ENCODE peak calls at places on chromosomes 6 and 20, in four cellular contexts. D, T, R and F are unnamed samples.

GRCh38 chr6:137904822-137905617 is 38.0 kb downstream of the TNFAIP3 start:
- DNase-seq in R (no peak), D (peak; percentile 36), T (no peak), F (peak; percentile 21)

GRCh38 chr6:119832411-119832810 is 482.9 kb upstream of the MAN1A1 start:
- DNase-seq in D (no peak), T (no peak), R (no peak), F (no peak)

GRCh38 chr6:124882580-124883393 is 79.5 kb upstream of the RNF217 start:
- DNase-seq in D (peak; percentile 66), T (no peak), R (no peak), F (no peak)

GRCh38 chr20:50534567-50534966 is 24.4 kb downstream of the PTPN1 start:
- DNase-seq in T (peak; percentile 25), R (no peak), D (peak; percentile 88), F (no peak)

GRCh38 chr6:41049548-41049947 is 3.5 kb upstream of the APOBEC2 start:
- DNase-seq in R (no peak), T (peak; percentile 37), D (no peak), F (no peak)

GRCh38 chr20:57610261-57610952 is 9.8 kb downstream of the ZBP1 start:
- DNase-seq in T (no peak), R (peak; percentile 57), D (no peak), F (no peak)

GRCh38 chr6:70304611-70305010 is 1.7 kb upstream of the COL9A1 start:
- DNase-seq in R (no peak), D (no peak), T (no peak), F (no peak)

GRCh38 chr20:50413088-50413500 is 97.1 kb upstream of the PTPN1 start:
- DNase-seq in R (no peak), T (no peak), D (peak; percentile 52), F (no peak)

GRCh38 chr20:59004493-59004762 is 2.6 kb downstream of the CTSZ start:
- DNase-seq in D (no peak), R (peak; percentile 91), T (no peak), F (no peak)

GRCh38 chr6:10939840-10940239 is 53.0 kb downstream of the SYCP2L start:
- DNase-seq in R (no peak), T (no peak), D (no peak), F (no peak)

GRCh38 chr6:127690092-127690491 is 113.1 kb downstream of the C6orf58 start:
- DNase-seq in R (no peak), T (peak; percentile 0), D (peak; percentile 69), F (no peak)

GRCh38 chr20:57431539-57431835 is 40.3 kb downstream of the RBM38 start:
- DNase-seq in R (peak; percentile 53), D (no peak), T (no peak), F (no peak)

GRCh38 chr6:32149932-32150920 is 1.5 kb downstream of the PRRT1 start:
- DNase-seq in D (no peak), T (no peak), R (no peak), F (no peak)

GRCh38 chr6:170193326-170193821 is 97.5 kb downstream of the DLL1 start:
- DNase-seq in R (no peak), T (no peak), D (no peak), F (no peak)

GRCh38 chr6:170035896-170036295 is 255.0 kb downstream of the DLL1 start:
- DNase-seq in R (no peak), T (no peak), D (no peak), F (no peak)

GRCh38 chr6:16236648-16237199 is 1.7 kb upstream of the GMPR start:
- DNase-seq in T (no peak), D (peak; percentile 83), R (no peak), F (peak; percentile 42)

GRCh38 chr6:149891259-149891658 is 6.7 kb downstream of the RAET1E start:
- DNase-seq in T (no peak), D (no peak), R (no peak), F (no peak)

GRCh38 chr6:112690497-112691202 is 343.5 kb downstream of the RFPL4B start:
- DNase-seq in R (no peak), D (peak; percentile 25), T (no peak), F (no peak)

GRCh38 chr6:70371454-70372105 is 41.7 kb upstream of the FAM135A start:
- DNase-seq in T (no peak), R (no peak), D (peak; percentile 83), F (peak; percentile 53)

GRCh38 chr6:77019081-77019480 is 444.2 kb downstream of the HTR1B start:
- DNase-seq in D (peak; percentile 27), R (no peak), T (no peak), F (no peak)

GRCh38 chr6:16306334-16306733 is 67.9 kb downstream of the GMPR start:
- DNase-seq in R (no peak), D (no peak), T (no peak), F (no peak)

GRCh38 chr6:165659945-165660862 is 2.8 kb downstream of the PDE10A start:
- DNase-seq in R (no peak), D (no peak), T (no peak), F (no peak)

GRCh38 chr20:36861875-36862801 is 13.8 kb upstream of the TLDC2 start:
- DNase-seq in R (peak; percentile 78), T (peak; percentile 80), D (peak; percentile 70), F (no peak)

GRCh38 chr6:166989427-166990034 is 9.7 kb upstream of the CEP43 start:
- DNase-seq in R (no peak), T (no peak), D (peak; percentile 78), F (peak; percentile 46)

GRCh38 chr6:89037156-89037900 is 43.2 kb upstream of the PNRC1 start:
- DNase-seq in R (no peak), D (no peak), T (no peak), F (no peak)

GRCh38 chr6:43095939-43096338 is 19.8 kb downstream of the PTK7 start:
- DNase-seq in R (no peak), D (no peak), T (no peak), F (no peak)

GRCh38 chr6:56852611-56853010 is 102.3 kb upstream of the BEND6 start:
- DNase-seq in T (peak; percentile 54), D (no peak), R (no peak), F (no peak)

GRCh38 chr6:13479971-13480434 is 7.4 kb downstream of the GFOD1 start:
- DNase-seq in D (no peak), T (no peak), R (no peak), F (no peak)

GRCh38 chr6:25703005-25703404 is 51.0 kb downstream of the SCGN start:
- DNase-seq in R (no peak), D (no peak), T (no peak), F (no peak)

GRCh38 chr20:49398401-49399144 is 83.9 kb downstream of the KCNB1 start:
- DNase-seq in D (no peak), R (no peak), T (no peak), F (no peak)

GRCh38 chr20:2212457-2213005 is 83.3 kb upstream of the TGM3 start:
- DNase-seq in D (no peak), T (no peak), R (no peak), F (no peak)

GRCh38 chr20:2208897-2209296 is 86.9 kb upstream of the TGM3 start:
- DNase-seq in T (no peak), D (no peak), R (no peak), F (no peak)

GRCh38 chr20:2206957-2207769 is 88.6 kb upstream of the TGM3 start:
- DNase-seq in R (peak; percentile 97), D (peak; percentile 54), T (peak; percentile 60), F (peak; percentile 88)

GRCh38 chr20:2207770-2208097 is 88.1 kb upstream of the TGM3 start:
- DNase-seq in R (no peak), T (no peak), D (no peak), F (no peak)

GRCh38 chr20:2210646-2211556 is 84.9 kb upstream of the TGM3 start:
- DNase-seq in D (peak; percentile 38), R (no peak), T (no peak), F (no peak)
- TF ChIP-seq CTCF in D (no peak), R (no peak), T (no peak), F (no peak)

DNA sequence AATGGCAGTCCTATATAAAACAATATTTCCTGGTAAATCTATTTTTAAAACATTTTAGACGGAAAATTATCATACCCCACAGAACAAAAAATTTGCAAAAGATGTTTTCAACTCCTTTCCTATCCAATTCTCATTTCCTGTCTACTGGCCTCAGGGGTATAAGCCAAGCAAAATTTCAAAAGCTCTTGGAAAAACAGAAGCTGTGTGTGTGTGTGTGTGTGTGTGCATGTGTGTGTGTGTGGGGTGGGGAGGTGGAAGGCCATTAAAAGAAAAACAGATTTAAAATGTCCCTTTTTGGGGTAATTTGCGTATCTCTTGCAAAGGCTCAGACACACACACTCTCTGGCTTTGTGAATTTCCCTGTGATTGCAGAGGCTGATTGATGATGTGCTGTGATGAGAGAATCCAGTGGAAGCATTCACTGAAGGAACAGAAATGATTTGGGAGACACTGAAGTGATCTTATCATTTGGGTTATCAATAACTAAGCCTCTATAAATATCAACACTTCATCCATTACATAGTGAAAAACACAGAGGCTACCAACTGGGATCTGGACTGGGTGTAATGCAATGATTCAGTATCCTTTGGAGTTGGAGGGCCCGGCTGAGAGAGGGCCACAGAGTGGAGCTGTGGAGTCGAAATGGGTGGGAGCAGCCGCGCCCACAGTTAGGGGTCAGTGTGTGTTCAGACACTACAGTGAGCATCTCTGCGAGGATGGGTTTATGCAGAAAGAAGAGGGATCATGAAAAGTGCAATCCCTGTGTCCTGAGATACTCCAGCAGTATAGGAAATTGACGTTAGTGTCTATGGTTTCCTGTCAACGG is 106.8 kb upstream of the PREP start:
- DNase-seq in D (peak; percentile 64), T (no peak), R (peak; percentile 54), F (no peak)
- TF ChIP-seq CTCF in D (peak; percentile 75), T (no peak), R (no peak), F (no peak)

GRCh38 chr20:48012401-48012974 is 227.2 kb upstream of the SULF2 start:
- DNase-seq in R (no peak), D (peak; percentile 91), T (peak; percentile 65), F (no peak)
- TF ChIP-seq CTCF in R (no peak), D (peak; percentile 68), T (peak; percentile 68), F (no peak)

GRCh38 chr20:3672864-3673550 is 8.8 kb downstream of the ADAM33 start:
- DNase-seq in T (no peak), D (no peak), R (no peak), F (no peak)

GRCh38 chr20:3673551-3674070 is 8.2 kb downstream of the ADAM33 start:
- DNase-seq in R (no peak), D (no peak), T (no peak), F (no peak)

GRCh38 chr20:3670945-3671344 is 7.7 kb upstream of the GFRA4 start:
- DNase-seq in R (no peak), D (no peak), T (no peak), F (no peak)

GRCh38 chr20:3670511-3670910 is 7.3 kb upstream of the GFRA4 start:
- DNase-seq in T (no peak), D (no peak), R (no peak), F (no peak)

DNA sequence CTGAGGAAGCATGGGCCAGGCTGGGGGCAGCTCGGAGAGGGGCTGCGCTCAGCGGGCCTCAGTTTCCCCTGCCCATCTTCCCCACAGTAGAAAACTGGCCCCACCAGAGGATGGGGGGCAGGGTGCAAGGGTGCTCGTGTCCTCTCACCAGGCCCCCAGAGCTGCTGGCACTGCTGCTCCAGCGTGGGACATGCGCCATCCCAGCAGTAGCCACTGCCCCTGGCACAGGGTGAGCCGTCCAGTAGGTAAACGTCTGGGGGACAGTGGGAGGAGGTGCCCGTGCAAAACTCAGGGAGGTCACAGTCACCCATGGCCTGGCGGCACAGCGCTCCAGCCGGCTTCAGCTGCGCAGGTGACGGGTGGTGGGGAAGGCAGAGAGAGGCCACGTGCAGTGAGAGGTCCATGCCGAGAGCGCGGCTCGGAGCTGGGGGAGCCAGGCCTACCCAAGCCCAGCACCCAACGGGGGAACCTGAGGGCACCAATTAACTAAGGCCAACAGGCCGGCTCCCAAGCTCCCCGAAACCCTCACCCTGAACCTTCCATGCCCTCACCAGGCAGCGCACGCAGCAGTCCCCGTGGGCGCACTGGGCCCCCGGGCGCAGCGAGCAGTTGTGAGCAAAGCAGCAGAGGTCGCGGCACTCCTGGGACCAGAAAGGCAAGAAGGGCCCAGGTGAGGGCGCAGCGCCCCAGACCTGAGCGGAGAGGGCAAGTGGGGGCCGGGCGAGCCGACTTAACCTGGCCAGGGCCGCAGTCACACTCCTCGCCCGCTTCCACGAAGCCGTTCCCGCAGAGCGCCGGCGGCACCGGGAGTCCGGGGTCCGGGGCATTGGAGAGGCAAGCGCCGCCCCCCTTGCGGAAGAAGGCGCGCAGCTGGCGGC is 9.0 kb upstream of the GFRA4 start:
- DNase-seq in R (no peak), D (no peak), T (no peak), F (no peak)
- TF ChIP-seq CTCF in R (no peak), D (no peak), T (no peak), F (no peak)